ENCODE peak calls at places on chromosomes 3 and 15, in four cellular contexts. Q is pancreas, N is tibial artery, X is endothelial cell of umbilical vein. F is an unnamed sample. For H3K4me1, the result is how much of the 10 kb centered on the place peaks cover.

GRCh38 chr3:46661776-46662766 is 31.4 kb downstream of the ALS2CL start:
- DNase-seq in Q (no peak), N (no peak), X (no peak), F (no peak)

GRCh38 chr15:68786753-68787152 is 33.9 kb downstream of the ANP32A start:
- DNase-seq in Q (no peak), N (no peak), X (no peak), F (no peak)

GRCh38 chr15:34650177-34650576 is 66.7 kb upstream of the GOLGA8B start:
- DNase-seq in Q (no peak), N (no peak), X (no peak), F (no peak)

GRCh38 chr3:45437388-45437787 is 49.0 kb downstream of the LARS2 start:
- DNase-seq in Q (no peak), N (no peak), X (peak), F (no peak)

GRCh38 chr3:114496021-114496434 is 202.2 kb downstream of the TIGIT start:
- DNase-seq in Q (no peak), N (no peak), X (no peak), F (no peak)

GRCh38 chr3:52777127-52777958 is at the start of gene ITIH1:
- DNase-seq in Q (peak), N (no peak), X (no peak), F (no peak)

GRCh38 chr15:34588046-34588674 is 4.7 kb upstream of the GOLGA8B start:
- DNase-seq in Q (no peak), N (peak), X (peak), F (peak)

GRCh38 chr3:16132926-16133325 is 41.6 kb upstream of the GALNT15 start:
- DNase-seq in Q (no peak), N (peak), X (no peak), F (no peak)

GRCh38 chr3:33035596-33035995 is 61.4 kb downstream of the GLB1 start:
- DNase-seq in Q (no peak), N (no peak), X (peak), F (no peak)

GRCh38 chr15:88654430-88655102 is 15.8 kb downstream of the ISG20 start:
- DNase-seq in Q (no peak), N (no peak), X (no peak), F (no peak)

GRCh38 chr3:100737334-100737733 is 28.0 kb downstream of the TFG start:
- DNase-seq in Q (no peak), N (no peak), X (peak), F (no peak)

GRCh38 chr3:126157083-126157768 is 23.2 kb downstream of the ALDH1L1 start:
- DNase-seq in Q (no peak), N (no peak), X (no peak), F (no peak)

GRCh38 chr3:77254967-77255831 is 215.3 kb downstream of the ROBO2 start:
- DNase-seq in Q (no peak), N (no peak), X (peak), F (no peak)

GRCh38 chr15:45114076-45114750 is at the start of the genes DUOX2 and DUOXA2:
- DNase-seq in Q (no peak), N (no peak), X (no peak), F (no peak)

GRCh38 chr15:89197503-89197971 is 23.8 kb downstream of the RLBP1 start:
- DNase-seq in Q (no peak), N (no peak), X (no peak), F (peak)

GRCh38 chr3:108100906-108101305 is 10.1 kb upstream of the CD47 start:
- DNase-seq in Q (no peak), N (no peak), X (no peak), F (no peak)

GRCh38 chr15:69758291-69758771 is 305.7 kb downstream of the RPLP1 start:
- DNase-seq in Q (no peak), N (no peak), X (peak), F (no peak)

GRCh38 chr15:66876731-66877545 is 174.9 kb downstream of the SMAD6 start:
- DNase-seq in Q (no peak), N (no peak), X (no peak), F (no peak)

GRCh38 chr3:3119393-3119851 is 7.3 kb upstream of the TRNT1 start:
- DNase-seq in Q (no peak), N (no peak), X (no peak), F (no peak)

GRCh38 chr15:60720084-60720483 is 241.1 kb upstream of the ICE2 start:
- DNase-seq in Q (no peak), N (no peak), X (no peak), F (no peak)

GRCh38 chr15:91484141-91484540 is 369.4 kb upstream of the SLCO3A1 start:
- DNase-seq in Q (no peak), N (no peak), X (no peak), F (no peak)

GRCh38 chr3:120497318-120497717 is 46.5 kb upstream of the FSTL1 start:
- DNase-seq in Q (no peak), N (no peak), X (peak), F (no peak)

GRCh38 chr3:25648107-25648535 is 16.6 kb downstream of the TOP2B start:
- DNase-seq in Q (no peak), N (peak), X (peak), F (peak)

GRCh38 chr3:42071720-42072582 is 19.2 kb upstream of the TRAK1 start:
- DNase-seq in Q (peak), N (peak), X (peak), F (no peak)

GRCh38 chr3:197080344-197080743 is 50.7 kb upstream of the MELTF start:
- DNase-seq in Q (no peak), N (no peak), X (no peak), F (no peak)

GRCh38 chr3:197305854-197306253 is 7.4 kb upstream of the DLG1 start:
- DNase-seq in Q (no peak), N (no peak), X (no peak), F (no peak)

GRCh38 chr3:37945803-37946530 is 44.6 kb upstream of the VILL start:
- DNase-seq in Q (no peak), N (no peak), X (peak), F (no peak)

GRCh38 chr3:37945407-37945802 is 45.2 kb upstream of the VILL start:
- DNase-seq in Q (no peak), N (no peak), X (no peak), F (no peak)

GRCh38 chr3:37943126-37943525 is 47.5 kb upstream of the VILL start:
- DNase-seq in Q (no peak), N (no peak), X (no peak), F (no peak)

GRCh38 chr3:37943631-37944242 is 46.8 kb upstream of the VILL start:
- DNase-seq in Q (no peak), N (no peak), X (no peak), F (no peak)

DNA sequence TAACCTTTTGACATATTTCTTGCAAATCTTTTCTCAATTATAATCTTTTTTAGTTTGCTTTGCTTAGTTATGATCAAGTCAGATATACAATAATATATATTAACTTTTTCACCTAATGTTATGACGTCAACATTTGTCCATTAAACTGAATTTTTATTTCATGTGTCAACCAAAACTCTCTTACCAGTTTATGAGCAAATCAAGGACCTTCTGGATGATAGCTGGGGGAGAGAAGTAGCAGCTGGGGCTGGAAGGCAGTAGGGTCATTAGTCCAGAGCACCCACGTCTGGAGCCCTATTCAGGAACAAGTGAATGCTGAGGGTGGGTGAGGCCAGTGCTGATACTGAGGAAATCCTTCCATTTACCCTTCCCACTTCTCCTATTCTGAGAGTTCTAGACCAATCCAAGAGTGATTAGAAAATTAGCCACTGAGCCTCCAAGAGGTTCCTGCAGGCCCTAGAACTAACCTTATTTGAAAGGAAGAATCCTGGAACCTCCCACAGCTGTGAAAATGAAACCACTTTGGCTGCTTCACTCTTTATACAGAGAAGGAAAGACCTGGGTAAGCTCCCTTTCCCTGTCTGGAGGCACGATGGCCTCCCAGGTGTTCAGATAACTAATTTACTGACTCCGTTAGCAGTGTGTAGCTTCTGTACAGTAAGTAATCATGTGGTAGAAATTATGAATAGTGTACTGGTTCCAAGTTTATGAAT is 46.2 kb upstream of the VILL start:
- DNase-seq in Q (no peak), N (no peak), X (peak), F (no peak)
- H3K4me1 ChIP-seq in Q (under half), N (half or more), X (under half), F (under half)

DNA sequence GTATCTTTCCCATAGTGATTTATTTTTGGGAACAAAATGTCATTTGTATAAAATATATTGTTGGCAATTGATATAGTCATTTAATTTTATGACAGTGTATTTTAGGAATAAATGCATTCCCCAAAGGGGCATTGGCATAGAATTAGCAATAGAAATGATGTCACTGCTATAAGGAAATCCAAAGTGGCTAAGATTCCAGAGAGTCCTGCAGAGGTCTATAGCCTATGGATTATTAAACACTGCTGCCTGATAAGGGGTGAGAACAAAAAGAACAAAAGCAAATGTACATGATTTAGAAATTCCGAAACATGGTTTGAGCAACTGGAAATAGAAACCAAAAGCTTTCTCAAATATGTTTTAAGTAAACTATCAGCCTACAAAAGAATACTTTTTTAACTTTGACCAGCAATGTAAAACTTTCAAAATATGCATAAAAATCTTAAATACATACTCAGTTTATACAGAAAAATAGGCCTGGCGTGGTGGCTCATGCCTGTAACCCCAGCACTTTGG is 280.1 kb upstream of the RASGRP1 start:
- DNase-seq in Q (no peak), N (no peak), X (no peak), F (no peak)
- H3K27ac ChIP-seq in Q (no peak), N (no peak), X (peak), F (no peak)

GRCh38 chr3:65951836-65952505 is 86.7 kb downstream of the MAGI1 start:
- DNase-seq in Q (no peak), N (no peak), X (peak), F (no peak)

GRCh38 chr3:65955792-65956477 is 82.8 kb downstream of the MAGI1 start:
- DNase-seq in Q (no peak), N (no peak), X (peak), F (no peak)

GRCh38 chr3:65952842-65953241 is 85.9 kb downstream of the MAGI1 start:
- DNase-seq in Q (no peak), N (no peak), X (no peak), F (no peak)

GRCh38 chr3:65953881-65954733 is 84.6 kb downstream of the MAGI1 start:
- DNase-seq in Q (peak), N (no peak), X (peak), F (no peak)

GRCh38 chr3:65953301-65953812 is 85.4 kb downstream of the MAGI1 start:
- DNase-seq in Q (peak), N (peak), X (peak), F (no peak)
- H3K4me3 ChIP-seq in Q (peak), N (peak), X (no peak), F (no peak)

DNA sequence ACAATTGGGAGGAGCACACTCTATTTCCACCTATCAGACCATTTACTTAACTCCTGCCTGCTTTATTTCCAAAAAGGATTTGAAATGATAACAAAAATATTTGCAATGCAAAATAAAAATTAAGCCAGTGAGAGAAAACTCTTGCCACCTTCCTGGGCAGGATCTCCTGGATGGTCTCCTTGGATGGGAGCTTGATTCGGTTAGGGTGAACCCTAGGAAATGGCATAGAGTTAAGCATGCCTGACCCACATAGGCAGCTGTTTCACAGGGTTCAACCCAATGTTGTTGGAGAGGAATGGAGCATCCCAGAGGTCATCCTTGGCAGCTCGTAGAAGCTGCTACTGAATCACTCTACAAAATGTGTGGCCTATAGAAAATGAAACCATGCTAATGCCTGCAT is 83.8 kb downstream of the TGFBR2 start:
- DNase-seq in Q (no peak), N (no peak), X (no peak), F (no peak)
- H3K4me1 ChIP-seq in Q (under half), N (half or more), X (half or more), F (half or more)

GRCh38 chr3:153070153-153070868 is 91.7 kb upstream of the RAP2B start:
- DNase-seq in Q (no peak), N (no peak), X (no peak), F (no peak)
- H3K27ac ChIP-seq in Q (no peak), N (no peak), X (no peak), F (no peak)

DNA sequence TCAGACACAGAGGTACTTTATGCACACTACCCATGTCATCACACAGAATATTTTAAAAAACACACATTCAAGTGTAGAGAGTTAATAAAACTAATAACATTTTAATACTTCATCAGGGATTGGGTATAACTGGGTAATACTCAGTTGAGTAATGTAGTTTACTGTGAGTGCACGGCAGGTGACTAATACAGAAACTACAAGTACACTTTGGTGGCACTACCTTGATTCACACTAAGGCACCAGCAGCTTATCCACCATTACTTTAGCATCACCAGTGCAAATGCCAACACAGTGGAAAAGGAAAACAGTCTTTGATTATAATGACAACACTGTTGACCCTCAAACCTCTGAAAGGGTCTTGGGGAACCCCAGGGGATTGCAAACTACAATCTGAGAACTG is 33.6 kb downstream of the ZNF280D start:
- DNase-seq in Q (no peak), N (no peak), X (no peak), F (no peak)
- H3K4me3 ChIP-seq in Q (no peak), N (no peak), X (no peak), F (no peak)

DNA sequence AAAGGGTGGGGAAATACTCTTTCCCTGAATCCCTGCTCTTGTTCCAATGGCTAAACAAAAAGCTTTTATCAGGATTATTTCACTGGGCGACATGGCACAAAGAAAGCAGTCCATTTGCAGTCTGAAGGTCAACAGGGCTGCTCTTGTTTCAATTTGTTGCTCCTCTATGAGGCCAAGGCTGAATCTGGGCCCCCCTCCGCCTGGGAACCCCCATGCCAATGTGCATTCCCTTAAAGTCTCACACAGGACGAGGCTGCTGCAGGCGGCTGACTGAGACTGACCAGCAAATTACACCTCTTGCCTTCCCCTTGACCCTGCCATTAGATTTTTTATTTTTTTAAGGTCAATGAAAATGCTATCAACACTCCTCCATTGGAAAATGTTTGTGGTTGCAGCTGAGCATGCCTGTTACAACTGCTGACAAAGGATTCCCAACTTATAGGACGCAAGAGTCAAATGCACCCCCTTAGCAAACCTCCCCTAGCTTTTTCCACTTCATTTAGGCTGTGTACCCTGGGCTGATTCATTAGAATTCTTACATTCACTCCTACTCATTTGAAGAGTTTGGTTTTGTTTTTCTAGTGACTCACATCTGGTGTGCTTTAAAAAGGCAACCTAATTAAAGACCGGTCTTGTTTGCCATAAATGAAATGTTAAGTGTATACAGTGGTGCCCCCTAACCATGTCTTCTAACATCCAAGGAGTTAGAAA is 60.8 kb upstream of the ARHGEF3 start:
- DNase-seq in Q (no peak), N (no peak), X (peak), F (no peak)
- H3K4me1 ChIP-seq in Q (under half), N (under half), X (under half), F (under half)

GRCh38 chr3:191762323-191762960 is 301.5 kb downstream of the PYDC2 start:
- DNase-seq in Q (no peak), N (no peak), X (peak), F (no peak)
- H3K27ac ChIP-seq in Q (no peak), N (no peak), X (peak), F (no peak)

DNA sequence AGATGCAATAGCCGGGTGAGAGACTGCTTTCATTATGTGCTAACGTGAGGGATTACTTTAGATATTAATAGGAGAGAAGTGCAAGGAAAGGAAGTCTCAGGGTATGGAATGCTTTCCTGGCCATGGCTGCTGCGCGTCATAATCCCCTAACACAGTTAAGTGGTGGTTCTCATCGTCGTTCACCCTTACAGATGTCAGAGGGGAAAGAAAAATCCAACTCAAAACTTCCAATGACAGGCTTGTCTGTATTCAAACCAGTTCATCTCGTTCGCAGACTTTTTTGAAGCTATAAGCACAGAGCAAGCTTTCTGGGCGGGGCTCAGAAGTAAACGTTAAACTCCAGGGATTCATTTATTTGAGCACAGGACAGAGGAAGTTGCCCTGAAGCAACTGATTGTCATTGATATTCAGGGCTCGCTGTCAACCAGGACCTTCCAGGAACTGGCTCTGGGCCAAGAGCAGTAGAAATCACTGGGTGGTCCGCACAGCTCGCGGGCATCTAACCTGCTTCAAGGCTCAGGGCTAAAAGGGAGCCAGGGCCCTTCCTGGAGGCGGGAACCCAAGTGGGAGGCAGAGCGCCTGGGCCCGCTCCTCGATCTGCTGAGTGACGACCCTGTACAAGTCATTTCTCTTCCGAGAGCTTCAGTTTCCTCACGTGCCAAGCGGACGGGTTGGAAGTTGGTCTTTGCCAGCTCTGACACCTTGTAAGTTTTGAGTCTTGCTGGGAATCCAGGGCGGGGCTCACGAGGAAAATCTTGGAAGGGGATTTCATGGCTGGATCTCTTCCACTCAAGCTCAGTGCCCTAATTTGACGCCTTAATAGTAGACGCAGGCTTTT is 1.1 kb upstream of the LPP start:
- DNase-seq in Q (peak), N (peak), X (no peak), F (peak)
- H3K4me3 ChIP-seq in Q (peak), N (peak), X (peak), F (peak)